ENCODE peak calls at places on chromosomes 4 and X, in nine cellular contexts. One of them, this sample, is unnamed.

GRCh38 chr4:94610140-94610539 is 147.6 kb upstream of the BMPR1B start:
- DNase-seq in GM20000: no peak
- DNase-seq in hepatocyte: no peak
- DNase-seq in spleen: no peak
- DNase-seq in tibial artery: no peak
- DNase-seq in choroid plexus epithelial cell: no peak
- DNase-seq in AG09309: no peak
- DNase-seq in nephron progenitor cell: no peak
- DNase-seq in HFFc6: no peak
- DNase-seq in this sample: no peak

GRCh38 chrX:153871451-153871850 is 14.5 kb downstream of the L1CAM start:
- DNase-seq in GM20000: no peak
- DNase-seq in hepatocyte: no peak
- DNase-seq in spleen: peak; percentile 51
- DNase-seq in tibial artery: no peak
- DNase-seq in choroid plexus epithelial cell: no peak
- DNase-seq in AG09309: no peak
- DNase-seq in nephron progenitor cell: peak; percentile 49
- DNase-seq in HFFc6: no peak
- DNase-seq in this sample: no peak

GRCh38 chr4:126223784-126224407 is 909.1 kb downstream of the FAT4 start:
- DNase-seq in GM20000: no peak
- DNase-seq in hepatocyte: peak; percentile 14
- DNase-seq in spleen: no peak
- DNase-seq in tibial artery: no peak
- DNase-seq in choroid plexus epithelial cell: peak; percentile 58
- DNase-seq in AG09309: no peak
- DNase-seq in nephron progenitor cell: no peak
- DNase-seq in HFFc6: peak; percentile 12
- DNase-seq in this sample: peak; percentile 38

GRCh38 chrX:130625381-130625780 is 223.6 kb downstream of the RBMX2 start:
- DNase-seq in GM20000: no peak
- DNase-seq in hepatocyte: no peak
- DNase-seq in spleen: no peak
- DNase-seq in tibial artery: no peak
- DNase-seq in choroid plexus epithelial cell: no peak
- DNase-seq in AG09309: no peak
- DNase-seq in nephron progenitor cell: peak; percentile 35
- DNase-seq in HFFc6: no peak
- DNase-seq in this sample: no peak

GRCh38 chrX:119236599-119237525 is 777 bp downstream of the PGRMC1 start:
- DNase-seq in GM20000: no peak
- DNase-seq in hepatocyte: peak; percentile 57
- DNase-seq in spleen: peak; percentile 86
- DNase-seq in tibial artery: peak; percentile 21
- DNase-seq in choroid plexus epithelial cell: peak; percentile 65
- DNase-seq in AG09309: no peak
- DNase-seq in nephron progenitor cell: peak; percentile 40
- DNase-seq in HFFc6: peak; percentile 54
- DNase-seq in this sample: peak; percentile 28

GRCh38 chr4:55154290-55154880 is 29.0 kb upstream of the KDR start:
- DNase-seq in GM20000: no peak
- DNase-seq in hepatocyte: no peak
- DNase-seq in spleen: no peak
- DNase-seq in tibial artery: no peak
- DNase-seq in choroid plexus epithelial cell: no peak
- DNase-seq in AG09309: no peak
- DNase-seq in nephron progenitor cell: no peak
- DNase-seq in HFFc6: no peak
- DNase-seq in this sample: no peak

GRCh38 chrX:8235026-8235425 is 64.0 kb upstream of the VCX2 start:
- DNase-seq in GM20000: no peak
- DNase-seq in hepatocyte: no peak
- DNase-seq in spleen: no peak
- DNase-seq in tibial artery: no peak
- DNase-seq in choroid plexus epithelial cell: peak; percentile 20
- DNase-seq in AG09309: no peak
- DNase-seq in nephron progenitor cell: no peak
- DNase-seq in HFFc6: no peak
- DNase-seq in this sample: no peak

GRCh38 chr4:48986654-48987164 is 634 bp downstream of the CWH43 start:
- DNase-seq in GM20000: no peak
- DNase-seq in hepatocyte: no peak
- DNase-seq in spleen: no peak
- DNase-seq in tibial artery: no peak
- DNase-seq in choroid plexus epithelial cell: no peak
- DNase-seq in AG09309: no peak
- DNase-seq in nephron progenitor cell: no peak
- DNase-seq in HFFc6: no peak
- DNase-seq in this sample: no peak

GRCh38 chrX:47518105-47518504 is 35.1 kb upstream of the ZNF41 start:
- DNase-seq in GM20000: no peak
- DNase-seq in hepatocyte: no peak
- DNase-seq in spleen: no peak
- DNase-seq in tibial artery: no peak
- DNase-seq in choroid plexus epithelial cell: no peak
- DNase-seq in AG09309: no peak
- DNase-seq in nephron progenitor cell: no peak
- DNase-seq in HFFc6: no peak
- DNase-seq in this sample: no peak

GRCh38 chrX:103779156-103779555 is 2.5 kb downstream of the PLP1 start:
- DNase-seq in GM20000: no peak
- DNase-seq in hepatocyte: no peak
- DNase-seq in spleen: no peak
- DNase-seq in tibial artery: no peak
- DNase-seq in choroid plexus epithelial cell: peak; percentile 37
- DNase-seq in AG09309: no peak
- DNase-seq in nephron progenitor cell: no peak
- DNase-seq in HFFc6: no peak
- DNase-seq in this sample: no peak

DNA sequence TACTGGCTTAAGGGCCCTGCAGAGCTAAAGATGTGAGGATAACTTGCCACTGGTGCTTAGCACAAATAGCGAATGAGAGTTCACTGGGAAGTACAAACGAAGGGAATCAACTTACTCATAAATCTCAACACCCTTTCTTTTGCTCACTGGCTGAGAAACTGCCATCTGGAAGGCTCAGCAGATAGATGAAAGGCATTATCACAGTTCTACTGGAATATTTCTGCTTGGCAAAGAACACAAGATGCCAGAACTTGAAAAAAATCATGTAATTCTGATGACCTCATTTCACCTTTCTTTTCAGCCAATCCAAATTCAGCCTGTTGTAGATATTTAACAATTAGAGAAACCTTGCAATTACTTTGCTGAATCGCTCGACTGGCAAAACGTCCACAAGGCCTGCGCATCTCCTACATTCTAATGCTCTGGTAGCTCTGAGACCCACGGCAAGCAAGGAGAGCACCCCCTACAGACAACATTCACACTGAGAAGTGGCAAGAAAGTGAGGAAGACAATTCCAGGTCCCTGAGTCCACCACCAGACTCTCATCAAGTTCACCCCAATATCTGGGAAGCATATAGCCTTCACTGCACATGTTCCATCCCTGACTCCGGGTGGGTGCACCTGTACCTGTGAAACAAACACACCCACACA is 27.5 kb downstream of the TSPAN5 start:
- DNase-seq in GM20000: no peak
- DNase-seq in hepatocyte: no peak
- DNase-seq in spleen: no peak
- DNase-seq in tibial artery: no peak
- DNase-seq in choroid plexus epithelial cell: no peak
- DNase-seq in AG09309: no peak
- DNase-seq in nephron progenitor cell: no peak
- DNase-seq in HFFc6: peak; percentile 28
- DNase-seq in this sample: no peak
- TF ChIP-seq CTCF in GM20000: no peak
- TF ChIP-seq CTCF in hepatocyte: no peak
- TF ChIP-seq CTCF in spleen: no peak
- TF ChIP-seq CTCF in tibial artery: no peak
- TF ChIP-seq CTCF in choroid plexus epithelial cell: peak; percentile 9
- TF ChIP-seq CTCF in AG09309: no peak
- TF ChIP-seq CTCF in nephron progenitor cell: no peak
- TF ChIP-seq CTCF in HFFc6: peak; percentile 37
- TF ChIP-seq CTCF in this sample: no peak

GRCh38 chr4:147110968-147111367 is 165.3 kb upstream of the TTC29 start:
- DNase-seq in GM20000: no peak
- DNase-seq in hepatocyte: peak; percentile 29
- DNase-seq in spleen: no peak
- DNase-seq in tibial artery: no peak
- DNase-seq in choroid plexus epithelial cell: peak; percentile 77
- DNase-seq in AG09309: no peak
- DNase-seq in nephron progenitor cell: no peak
- DNase-seq in HFFc6: peak; percentile 12
- DNase-seq in this sample: no peak
- TF ChIP-seq CTCF in GM20000: no peak
- TF ChIP-seq CTCF in hepatocyte: peak; percentile 59
- TF ChIP-seq CTCF in spleen: no peak
- TF ChIP-seq CTCF in tibial artery: peak; percentile 32
- TF ChIP-seq CTCF in choroid plexus epithelial cell: peak; percentile 43
- TF ChIP-seq CTCF in AG09309: peak; percentile 29
- TF ChIP-seq CTCF in nephron progenitor cell: no peak
- TF ChIP-seq CTCF in HFFc6: peak; percentile 57
- TF ChIP-seq CTCF in this sample: no peak

GRCh38 chr4:5730993-5731975 is 20.3 kb downstream of the EVC start:
- DNase-seq in GM20000: no peak
- DNase-seq in hepatocyte: no peak
- DNase-seq in spleen: no peak
- DNase-seq in tibial artery: no peak
- DNase-seq in choroid plexus epithelial cell: no peak
- DNase-seq in AG09309: no peak
- DNase-seq in nephron progenitor cell: no peak
- DNase-seq in HFFc6: no peak
- DNase-seq in this sample: no peak
- TF ChIP-seq CTCF in GM20000: no peak
- TF ChIP-seq CTCF in hepatocyte: no peak
- TF ChIP-seq CTCF in spleen: no peak
- TF ChIP-seq CTCF in tibial artery: no peak
- TF ChIP-seq CTCF in choroid plexus epithelial cell: no peak
- TF ChIP-seq CTCF in AG09309: no peak
- TF ChIP-seq CTCF in nephron progenitor cell: no peak
- TF ChIP-seq CTCF in HFFc6: no peak
- TF ChIP-seq CTCF in this sample: no peak

GRCh38 chr4:89913623-89914022 is 19.0 kb downstream of the MMRN1 start:
- DNase-seq in GM20000: no peak
- DNase-seq in hepatocyte: no peak
- DNase-seq in spleen: no peak
- DNase-seq in tibial artery: no peak
- DNase-seq in choroid plexus epithelial cell: no peak
- DNase-seq in AG09309: no peak
- DNase-seq in nephron progenitor cell: no peak
- DNase-seq in HFFc6: no peak
- DNase-seq in this sample: no peak

GRCh38 chr4:89915151-89915550 is 20.5 kb downstream of the MMRN1 start:
- DNase-seq in GM20000: no peak
- DNase-seq in hepatocyte: no peak
- DNase-seq in spleen: no peak
- DNase-seq in tibial artery: no peak
- DNase-seq in choroid plexus epithelial cell: no peak
- DNase-seq in AG09309: no peak
- DNase-seq in nephron progenitor cell: no peak
- DNase-seq in HFFc6: no peak
- DNase-seq in this sample: no peak

GRCh38 chr4:89915937-89916336 is 21.3 kb downstream of the MMRN1 start:
- DNase-seq in GM20000: no peak
- DNase-seq in hepatocyte: no peak
- DNase-seq in spleen: no peak
- DNase-seq in tibial artery: no peak
- DNase-seq in choroid plexus epithelial cell: no peak
- DNase-seq in AG09309: no peak
- DNase-seq in nephron progenitor cell: no peak
- DNase-seq in HFFc6: no peak
- DNase-seq in this sample: no peak

GRCh38 chr4:89914609-89915008 is 20.0 kb downstream of the MMRN1 start:
- DNase-seq in GM20000: no peak
- DNase-seq in hepatocyte: no peak
- DNase-seq in spleen: no peak
- DNase-seq in tibial artery: no peak
- DNase-seq in choroid plexus epithelial cell: no peak
- DNase-seq in AG09309: no peak
- DNase-seq in nephron progenitor cell: no peak
- DNase-seq in HFFc6: no peak
- DNase-seq in this sample: no peak
- TF ChIP-seq CTCF in GM20000: no peak
- TF ChIP-seq CTCF in hepatocyte: peak; percentile 34
- TF ChIP-seq CTCF in spleen: no peak
- TF ChIP-seq CTCF in tibial artery: no peak
- TF ChIP-seq CTCF in choroid plexus epithelial cell: no peak
- TF ChIP-seq CTCF in AG09309: no peak
- TF ChIP-seq CTCF in nephron progenitor cell: no peak
- TF ChIP-seq CTCF in HFFc6: no peak
- TF ChIP-seq CTCF in this sample: peak; percentile 24

GRCh38 chrX:115988825-115989224 is 181.7 kb upstream of the AGTR2 start:
- DNase-seq in GM20000: no peak
- DNase-seq in hepatocyte: no peak
- DNase-seq in spleen: no peak
- DNase-seq in tibial artery: no peak
- DNase-seq in choroid plexus epithelial cell: peak; percentile 14
- DNase-seq in AG09309: no peak
- DNase-seq in nephron progenitor cell: no peak
- DNase-seq in HFFc6: no peak
- DNase-seq in this sample: no peak
- TF ChIP-seq CTCF in GM20000: no peak
- TF ChIP-seq CTCF in hepatocyte: peak; percentile 45
- TF ChIP-seq CTCF in spleen: no peak
- TF ChIP-seq CTCF in tibial artery: no peak
- TF ChIP-seq CTCF in choroid plexus epithelial cell: peak; percentile 34
- TF ChIP-seq CTCF in AG09309: peak; percentile 9
- TF ChIP-seq CTCF in nephron progenitor cell: peak; percentile 42
- TF ChIP-seq CTCF in HFFc6: no peak
- TF ChIP-seq CTCF in this sample: peak; percentile 44

DNA sequence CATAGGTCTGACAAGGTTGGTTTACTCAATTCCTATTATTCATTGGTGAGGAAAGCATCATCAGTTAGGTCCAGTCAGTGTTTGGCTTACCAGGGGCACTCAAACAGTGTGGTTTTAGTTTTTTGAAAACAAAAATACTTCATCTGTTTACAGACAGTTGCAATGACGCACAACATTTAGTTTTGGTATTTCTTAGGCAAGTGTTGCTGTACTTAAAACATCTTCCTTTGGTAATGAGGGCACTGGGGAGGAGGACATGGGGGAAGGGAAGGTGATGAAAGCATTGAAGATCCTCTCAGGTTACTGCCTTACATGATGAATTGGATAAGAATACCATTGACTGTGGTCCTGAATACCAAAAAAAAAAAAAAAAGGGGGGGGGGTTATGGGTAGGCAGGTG is 93.7 kb upstream of the MAOA start:
- DNase-seq in GM20000: no peak
- DNase-seq in hepatocyte: no peak
- DNase-seq in spleen: no peak
- DNase-seq in tibial artery: no peak
- DNase-seq in choroid plexus epithelial cell: peak; percentile 10
- DNase-seq in AG09309: no peak
- DNase-seq in nephron progenitor cell: no peak
- DNase-seq in HFFc6: no peak
- DNase-seq in this sample: no peak
- TF ChIP-seq CTCF in GM20000: no peak
- TF ChIP-seq CTCF in hepatocyte: no peak
- TF ChIP-seq CTCF in spleen: no peak
- TF ChIP-seq CTCF in tibial artery: no peak
- TF ChIP-seq CTCF in choroid plexus epithelial cell: no peak
- TF ChIP-seq CTCF in AG09309: no peak
- TF ChIP-seq CTCF in nephron progenitor cell: no peak
- TF ChIP-seq CTCF in HFFc6: no peak
- TF ChIP-seq CTCF in this sample: no peak

GRCh38 chr4:45442466-45442865 is 681.4 kb downstream of the GABRG1 start:
- DNase-seq in GM20000: no peak
- DNase-seq in hepatocyte: peak; percentile 34
- DNase-seq in spleen: no peak
- DNase-seq in tibial artery: no peak
- DNase-seq in choroid plexus epithelial cell: peak; percentile 43
- DNase-seq in AG09309: no peak
- DNase-seq in nephron progenitor cell: peak; percentile 8
- DNase-seq in HFFc6: no peak
- DNase-seq in this sample: peak; percentile 46
- TF ChIP-seq CTCF in GM20000: no peak
- TF ChIP-seq CTCF in hepatocyte: peak; percentile 56
- TF ChIP-seq CTCF in spleen: no peak
- TF ChIP-seq CTCF in tibial artery: no peak
- TF ChIP-seq CTCF in choroid plexus epithelial cell: peak; percentile 55
- TF ChIP-seq CTCF in AG09309: no peak
- TF ChIP-seq CTCF in nephron progenitor cell: peak; percentile 42
- TF ChIP-seq CTCF in HFFc6: peak; percentile 11
- TF ChIP-seq CTCF in this sample: peak; percentile 62

This sample was measured in MM.1S.